ENCODE peak calls at places on chromosomes 11 and 22, in nine cellular contexts. O is HCT116, C is GM12878, D is fibroblast of lung, M is hepatocyte, E is PC-3, T is MM.1S, H is GM23248, N is endothelial cell of umbilical vein. J is an unnamed sample.

GRCh38 chr11:94417386-94417987 is 16.3 kb upstream of the GPR83 start:
- DNase-seq in O (peak; percentile 2), C (no peak), D (peak; percentile 69), M (peak; percentile 44), E (peak; percentile 71), T (peak; percentile 9), H (peak; percentile 64), N (peak; percentile 32), J (no peak)

GRCh38 chr11:45933846-45934579 is 11.6 kb downstream of the LARGE2 start:
- DNase-seq in O (no peak), C (no peak), D (no peak), M (no peak), E (no peak), T (no peak), H (no peak), N (no peak), J (no peak)

GRCh38 chr11:89220684-89221339 is 43.1 kb downstream of the TYR start:
- DNase-seq in O (no peak), C (no peak), D (no peak), M (no peak), E (peak; percentile 14), T (no peak), H (no peak), N (no peak), J (no peak)

GRCh38 chr22:24834845-24835570 is 29.0 kb downstream of the SGSM1 start:
- DNase-seq in O (peak; percentile 37), C (no peak), D (peak; percentile 16), M (peak; percentile 55), E (peak; percentile 12), T (no peak), H (peak; percentile 52), N (peak; percentile 26), J (no peak)

GRCh38 chr11:115672999-115673411 is 168.8 kb upstream of the CADM1 start:
- DNase-seq in O (no peak), C (no peak), D (peak; percentile 90), M (peak; percentile 25), E (no peak), T (no peak), H (peak; percentile 35), N (no peak), J (no peak)

GRCh38 chr11:86151188-86152005 is 82.5 kb upstream of the PICALM start:
- DNase-seq in O (no peak), C (no peak), D (peak; percentile 36), M (peak; percentile 52), E (peak; percentile 47), T (peak; percentile 26), H (peak; percentile 58), N (peak; percentile 68), J (peak; percentile 11)

GRCh38 chr11:90218606-90219005 is 4.2 kb downstream of the CHORDC1 start:
- DNase-seq in O (no peak), C (no peak), D (no peak), M (no peak), E (no peak), T (no peak), H (no peak), N (no peak), J (no peak)

GRCh38 chr22:20431520-20432237 is 5.9 kb downstream of the SCARF2 start:
- DNase-seq in O (no peak), C (no peak), D (no peak), M (peak; percentile 7), E (no peak), T (no peak), H (no peak), N (no peak), J (no peak)

GRCh38 chr11:129214710-129215295 is 22.7 kb upstream of the ARHGAP32 start:
- DNase-seq in O (no peak), C (no peak), D (no peak), M (no peak), E (no peak), T (no peak), H (no peak), N (no peak), J (no peak)

GRCh38 chr11:66964495-66964894 is 6.3 kb upstream of the PC start:
- DNase-seq in O (no peak), C (no peak), D (no peak), M (no peak), E (no peak), T (no peak), H (no peak), N (no peak), J (no peak)
- H2AFZ ChIP-seq in O (no peak overlapping the region), C (no peak overlapping the region), D (peak overlapping the region; percentile 46), M (no peak overlapping the region), E (no peak overlapping the region), T (no peak overlapping the region), H (peak overlapping the region; percentile 41), N (no peak overlapping the region), J (no peak overlapping the region)

GRCh38 chr11:1632053-1632714 is 2.6 kb downstream of the KRTAP5-5 start:
- DNase-seq in O (no peak), C (no peak), D (no peak), M (no peak), E (no peak), T (peak; percentile 53), H (no peak), N (no peak), J (no peak)

GRCh38 chr11:1625541-1625940 is 3.6 kb upstream of the KRTAP5-4 start:
- DNase-seq in O (no peak), C (no peak), D (no peak), M (no peak), E (no peak), T (no peak), H (no peak), N (no peak), J (no peak)

GRCh38 chr11:1628506-1629325 is 859 bp upstream of the KRTAP5-5 start:
- DNase-seq in O (no peak), C (no peak), D (peak; percentile 15), M (peak; percentile 75), E (peak; percentile 47), T (peak; percentile 32), H (peak; percentile 59), N (peak; percentile 34), J (peak; percentile 35)

GRCh38 chr11:1631066-1631568 is 1.5 kb downstream of the KRTAP5-5 start:
- DNase-seq in O (no peak), C (no peak), D (no peak), M (no peak), E (no peak), T (no peak), H (no peak), N (no peak), J (no peak)

DNA sequence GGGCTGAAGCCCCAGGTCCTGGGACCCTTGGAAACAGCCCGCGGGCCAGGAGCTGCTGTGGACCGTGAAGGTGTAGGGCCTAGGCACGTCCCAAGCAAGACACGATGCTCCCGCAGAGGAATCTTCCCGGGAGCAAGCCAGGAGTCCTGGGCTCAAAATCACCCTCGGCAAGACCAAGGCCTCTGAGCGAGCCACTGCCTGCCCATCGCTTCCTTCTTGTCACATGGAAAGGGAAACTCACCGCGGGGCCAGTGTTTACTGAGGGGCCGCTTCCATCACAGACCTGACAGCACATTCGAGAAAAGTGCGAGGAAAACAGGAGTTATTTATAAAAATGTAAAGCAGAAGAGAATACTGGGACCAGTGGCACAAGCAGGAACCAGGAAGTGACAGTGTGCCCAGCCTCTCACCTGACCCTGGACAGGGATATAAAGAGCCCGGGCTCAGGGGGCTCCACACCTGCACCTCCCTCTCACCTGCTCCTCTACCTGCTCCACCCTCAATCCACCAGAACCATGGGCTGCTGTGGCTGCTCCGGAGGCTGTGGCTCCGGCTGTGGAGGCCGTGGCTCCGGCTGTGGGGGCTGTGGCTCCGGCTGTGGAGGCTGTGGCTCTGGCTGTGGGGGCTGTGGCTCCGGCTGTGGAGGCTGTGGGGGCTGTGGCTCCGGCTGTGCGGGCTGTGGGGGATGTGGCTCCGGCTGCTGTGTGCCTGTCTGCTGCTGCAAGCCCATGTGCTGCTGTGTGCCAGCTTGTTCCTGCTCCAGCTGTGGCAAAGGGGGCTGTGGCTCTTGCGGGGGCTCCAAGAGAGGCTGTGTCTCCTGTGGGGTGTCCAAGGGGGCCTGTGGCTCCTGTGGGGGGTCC is at the start of gene KRTAP5-5:
- DNase-seq in O (no peak), C (no peak), D (no peak), M (no peak), E (no peak), T (no peak), H (no peak), N (no peak), J (no peak)
- TF ChIP-seq EZH2 in O (no peak), C (no peak), D (no peak), M (no peak), E (no peak), T (no peak), H (no peak), N (no peak), J (no peak)

GRCh38 chr11:126322996-126323395 is 19.1 kb downstream of the DCPS start:
- DNase-seq in O (no peak), C (no peak), D (no peak), M (no peak), E (no peak), T (no peak), H (peak; percentile 45), N (no peak), J (no peak)

GRCh38 chr11:126318642-126319373 is 14.9 kb downstream of the DCPS start:
- DNase-seq in O (no peak), C (peak; percentile 55), D (peak; percentile 96), M (peak; percentile 75), E (peak; percentile 43), T (peak; percentile 67), H (peak; percentile 98), N (no peak), J (peak; percentile 89)

GRCh38 chr11:126317681-126318641 is 14.1 kb downstream of the DCPS start:
- DNase-seq in O (no peak), C (no peak), D (peak; percentile 91), M (peak; percentile 64), E (no peak), T (peak; percentile 31), H (peak; percentile 87), N (no peak), J (peak; percentile 86)

GRCh38 chr11:126313826-126314225 is 10.0 kb downstream of the DCPS start:
- DNase-seq in O (no peak), C (no peak), D (no peak), M (no peak), E (no peak), T (peak; percentile 27), H (no peak), N (no peak), J (no peak)

GRCh38 chr11:126319374-126319740 is 15.5 kb downstream of the DCPS start:
- DNase-seq in O (no peak), C (no peak), D (no peak), M (no peak), E (no peak), T (no peak), H (peak; percentile 61), N (no peak), J (no peak)
- H2AFZ ChIP-seq in O (no peak overlapping the region), C (no peak overlapping the region), D (no peak overlapping the region), M (no peak overlapping the region), E (no peak overlapping the region), T (no peak overlapping the region), H (no peak overlapping the region), N (no peak overlapping the region), J (peak overlapping the region; percentile 72)

DNA sequence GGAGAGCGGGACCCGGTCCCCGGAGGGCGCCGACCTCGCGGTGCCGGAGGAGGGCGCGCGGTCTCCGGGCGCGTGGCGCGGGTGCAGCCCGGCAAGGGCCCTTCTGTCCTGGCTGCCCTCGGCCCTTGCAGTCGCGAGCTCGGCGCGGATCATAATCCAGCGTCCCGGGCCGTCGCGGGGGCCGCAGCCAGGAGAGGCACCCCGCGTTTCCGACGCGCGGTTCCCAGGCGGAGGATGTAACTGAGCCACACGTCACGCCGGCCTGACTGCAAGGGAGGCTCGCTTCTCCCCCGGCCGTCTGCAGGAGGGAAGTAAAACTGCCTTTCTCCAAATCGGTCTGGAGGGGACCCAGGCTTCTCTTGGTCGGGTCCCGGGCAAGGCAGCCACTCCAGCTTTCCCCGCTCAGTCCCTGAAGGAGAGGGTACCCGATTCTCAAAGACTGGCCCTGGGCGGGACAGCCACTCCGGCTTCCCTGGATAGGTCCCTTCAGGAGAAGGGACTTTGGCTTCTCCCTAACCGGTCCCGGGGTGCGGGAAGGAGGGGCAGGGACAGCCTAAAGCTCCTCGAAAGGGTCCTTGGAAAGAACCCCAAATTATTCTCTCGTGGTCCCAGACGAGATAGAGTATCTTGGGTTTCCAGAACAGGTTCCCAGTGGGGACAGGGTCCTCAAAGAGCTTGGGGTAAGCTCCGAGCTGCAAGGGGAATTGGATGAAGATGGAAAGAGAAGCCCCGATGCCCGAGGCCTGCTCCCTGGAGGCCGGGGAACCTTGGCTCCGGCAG is 836 bp downstream of the SPON1 start:
- DNase-seq in O (no peak), C (no peak), D (peak; percentile 39), M (peak; percentile 58), E (no peak), T (no peak), H (peak; percentile 55), N (no peak), J (no peak)
- TF ChIP-seq EZH2 in O (no peak), C (no peak), D (no peak), M (no peak), E (no peak), T (no peak), H (peak; percentile 94), N (no peak), J (no peak)

J was measured in DND-41.